ENCODE peak calls at places on chromosomes 3 and 15, in five cellular contexts. Y is suprapubic skin; R is naive thymus-derived CD4-positive, alpha-beta T cell; T is WERI-Rb-1; O is heart left ventricle. E is an unnamed sample. For H3K36me3, the result is how much of the 10 kb centered on the place peaks cover.

GRCh38 chr15:64247906-64248541 is 85.2 kb upstream of the PPIB start:
- DNase-seq in Y (no peak), R (no peak), T (no peak), O (no peak), E (peak)

GRCh38 chr3:101077361-101078011 is 84.3 kb upstream of the ABI3BP start:
- DNase-seq in Y (no peak), R (no peak), T (no peak), O (no peak), E (no peak)

GRCh38 chr3:132386259-132386658 is 31.0 kb upstream of the DNAJC13 start:
- DNase-seq in Y (no peak), R (no peak), T (no peak), O (no peak), E (no peak)

GRCh38 chr3:127693336-127693843 is 20.6 kb downstream of the ABTB1 start:
- DNase-seq in Y (no peak), R (no peak), T (no peak), O (peak), E (peak)

GRCh38 chr3:186489507-186489906 is 54.7 kb downstream of the CRYGS start:
- DNase-seq in Y (no peak), R (no peak), T (no peak), O (no peak), E (no peak)

GRCh38 chr3:163126115-163126514 is 1629.5 kb downstream of the OTOL1 start:
- DNase-seq in Y (no peak), R (no peak), T (no peak), O (no peak), E (no peak)

GRCh38 chr15:84924074-84924700 is 39.7 kb downstream of the SLC28A1 start:
- DNase-seq in Y (no peak), R (no peak), T (no peak), O (no peak), E (no peak)

GRCh38 chr3:14652-15051 is 181.9 kb upstream of the CHL1 start:
- DNase-seq in Y (no peak), R (no peak), T (no peak), O (no peak), E (no peak)

GRCh38 chr3:138114988-138115971 is at the start of gene DZIP1L:
- DNase-seq in Y (peak), R (no peak), T (peak), O (peak), E (peak)

GRCh38 chr15:88636039-88636438 is 2.8 kb upstream of the ISG20 start:
- DNase-seq in Y (peak), R (peak), T (no peak), O (no peak), E (peak)

GRCh38 chr3:176147251-176147650 is 1050.0 kb downstream of the TBL1XR1 start:
- DNase-seq in Y (no peak), R (no peak), T (no peak), O (no peak), E (no peak)

GRCh38 chr15:45157056-45157455 is 27.3 kb downstream of the DUOX1 start:
- DNase-seq in Y (no peak), R (no peak), T (no peak), O (no peak), E (no peak)

GRCh38 chr3:171813897-171814460 is 3.7 kb upstream of the PLD1 start:
- DNase-seq in Y (no peak), R (no peak), T (no peak), O (no peak), E (no peak)

GRCh38 chr3:193400304-193400703 is 21.8 kb upstream of the ATP13A5 start:
- DNase-seq in Y (no peak), R (no peak), T (no peak), O (no peak), E (peak)

GRCh38 chr3:45507820-45508317 is 86.7 kb upstream of the LIMD1 start:
- DNase-seq in Y (no peak), R (no peak), T (peak), O (no peak), E (no peak)

GRCh38 chr3:42031808-42032475 is 59.2 kb upstream of the TRAK1 start:
- DNase-seq in Y (no peak), R (no peak), T (peak), O (no peak), E (no peak)

GRCh38 chr3:175606650-175607318 is 747.6 kb downstream of the NAALADL2 start:
- DNase-seq in Y (no peak), R (no peak), T (no peak), O (no peak), E (no peak)

GRCh38 chr15:92914768-92915221 is 14.7 kb downstream of the CHD2 start:
- DNase-seq in Y (no peak), R (peak), T (no peak), O (no peak), E (no peak)

GRCh38 chr15:94671845-94672524 is 440.6 kb downstream of the MCTP2 start:
- DNase-seq in Y (no peak), R (no peak), T (no peak), O (no peak), E (no peak)

GRCh38 chr3:188947983-188948657 is 223.7 kb upstream of the TPRG1 start:
- DNase-seq in Y (peak), R (no peak), T (peak), O (peak), E (peak)

GRCh38 chr15:75019916-75020315 is 3.5 kb upstream of the PPCDC start:
- DNase-seq in Y (no peak), R (no peak), T (no peak), O (no peak), E (no peak)

GRCh38 chr3:170033489-170033888 is 4.3 kb upstream of the GPR160 start:
- DNase-seq in Y (no peak), R (peak), T (no peak), O (no peak), E (no peak)

GRCh38 chr3:182925330-182925943 is 54.9 kb downstream of the DCUN1D1 start:
- DNase-seq in Y (no peak), R (no peak), T (no peak), O (no peak), E (no peak)

GRCh38 chr3:149717391-149718056 is 34.8 kb downstream of the COMMD2 start:
- DNase-seq in Y (no peak), R (peak), T (peak), O (no peak), E (no peak)

GRCh38 chr3:182233405-182233804 is 521.7 kb downstream of the SOX2 start:
- DNase-seq in Y (no peak), R (no peak), T (no peak), O (no peak), E (no peak)

GRCh38 chr3:24110051-24110450 is 165.0 kb downstream of the NR1D2 start:
- DNase-seq in Y (no peak), R (no peak), T (no peak), O (no peak), E (no peak)

GRCh38 chr3:126758882-126759281 is 54.8 kb downstream of the CHCHD6 start:
- DNase-seq in Y (no peak), R (no peak), T (no peak), O (no peak), E (no peak)

GRCh38 chr3:146218880-146219866 is 31.7 kb downstream of the PLSCR4 start:
- DNase-seq in Y (no peak), R (peak), T (peak), O (no peak), E (no peak)

GRCh38 chr3:190048831-190049541 is 71.7 kb downstream of the P3H2 start:
- DNase-seq in Y (no peak), R (no peak), T (no peak), O (no peak), E (no peak)

GRCh38 chr3:12372762-12373280 is 84.0 kb downstream of the PPARG start:
- DNase-seq in Y (no peak), R (no peak), T (no peak), O (no peak), E (no peak)

GRCh38 chr3:146156801-146157310 is 4.1 kb downstream of the PLOD2 start:
- DNase-seq in Y (no peak), R (no peak), T (no peak), O (no peak), E (no peak)

GRCh38 chr3:127492426-127492825 is 98.1 kb downstream of the TPRA1 start:
- DNase-seq in Y (no peak), R (no peak), T (no peak), O (no peak), E (no peak)

GRCh38 chr3:71010731-71011455 is 572.6 kb downstream of the FOXP1 start:
- DNase-seq in Y (no peak), R (peak), T (no peak), O (no peak), E (no peak)

GRCh38 chr3:184145120-184145524 is 10.0 kb downstream of the EIF2B5 start:
- DNase-seq in Y (no peak), R (peak), T (peak), O (no peak), E (no peak)

GRCh38 chr3:184145881-184146280 is 9.3 kb upstream of the DVL3 start:
- DNase-seq in Y (no peak), R (no peak), T (no peak), O (no peak), E (no peak)

GRCh38 chr3:184142199-184142598 is 7.0 kb downstream of the EIF2B5 start:
- DNase-seq in Y (no peak), R (no peak), T (no peak), O (no peak), E (no peak)

GRCh38 chr3:184144505-184144904 is 9.3 kb downstream of the EIF2B5 start:
- DNase-seq in Y (no peak), R (no peak), T (no peak), O (no peak), E (no peak)

GRCh38 chr3:184143327-184143726 is 8.2 kb downstream of the EIF2B5 start:
- DNase-seq in Y (no peak), R (no peak), T (no peak), O (no peak), E (no peak)
- H3K36me3 ChIP-seq in Y (half or more), R (under half), T (half or more), O (half or more), E (under half)

DNA sequence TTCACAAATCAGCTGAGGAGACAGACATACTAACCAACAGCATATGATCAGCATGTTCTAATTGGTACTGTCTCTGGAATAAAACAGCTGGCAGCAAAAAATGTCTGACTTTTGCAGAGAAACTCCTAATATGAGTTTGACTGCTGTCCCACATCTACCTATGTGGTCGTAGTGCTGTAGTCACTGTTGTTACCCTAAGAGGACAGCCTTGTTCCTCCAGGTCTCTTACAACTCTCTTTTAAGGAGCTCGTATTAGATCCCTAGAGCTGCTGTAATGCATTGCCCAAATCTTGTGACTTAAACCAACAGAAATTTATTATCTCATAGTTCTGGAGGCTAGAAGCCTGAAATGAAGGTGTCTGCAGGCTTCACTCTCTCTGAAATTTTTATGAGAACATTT is 92.1 kb downstream of the TGFBR2 start:
- DNase-seq in Y (no peak), R (no peak), T (no peak), O (no peak), E (no peak)
- H3K36me3 ChIP-seq in Y (under half), R (under half), T (under half), O (under half), E (under half)

GRCh38 chr3:47015151-47015550 is 35.7 kb downstream of the NBEAL2 start:
- DNase-seq in Y (no peak), R (no peak), T (no peak), O (no peak), E (no peak)
- H3K36me3 ChIP-seq in Y (half or more), R (under half), T (half or more), O (under half), E (under half)

GRCh38 chr15:43183270-43183669 is 1.9 kb upstream of the CCNDBP1 start:
- DNase-seq in Y (no peak), R (no peak), T (no peak), O (no peak), E (no peak)
- H3K36me3 ChIP-seq in Y (under half), R (under half), T (under half), O (under half), E (under half)

GRCh38 chr15:65660927-65661326 is 39.2 kb downstream of the SLC24A1 start:
- DNase-seq in Y (no peak), R (no peak), T (no peak), O (no peak), E (no peak)

GRCh38 chr15:65659502-65660052 is 37.8 kb downstream of the SLC24A1 start:
- DNase-seq in Y (no peak), R (no peak), T (no peak), O (no peak), E (no peak)

GRCh38 chr15:65666257-65666656 is 44.5 kb downstream of the SLC24A1 start:
- DNase-seq in Y (no peak), R (no peak), T (no peak), O (no peak), E (no peak)

DNA sequence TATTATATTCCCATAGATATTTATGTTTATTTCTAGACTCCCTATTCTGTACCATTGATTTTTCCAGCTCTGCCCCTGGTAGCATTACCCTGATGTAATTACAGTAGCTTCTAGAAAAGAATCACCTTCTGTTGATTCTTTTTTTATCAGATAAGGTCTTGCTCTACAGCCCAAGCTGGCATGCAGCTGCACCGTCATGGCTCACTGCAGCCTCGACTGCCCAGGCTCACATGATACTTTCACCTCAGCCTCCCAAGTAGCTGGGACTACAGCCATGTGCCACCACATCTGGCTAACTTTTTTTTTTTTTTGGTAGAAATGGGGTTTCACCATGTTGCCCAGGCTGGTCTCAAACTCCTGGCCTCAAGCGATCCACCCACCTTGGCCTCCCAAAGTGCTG is 41.8 kb downstream of the SLC24A1 start:
- DNase-seq in Y (no peak), R (no peak), T (no peak), O (no peak), E (no peak)
- H3K36me3 ChIP-seq in Y (under half), R (under half), T (under half), O (half or more), E (under half)

DNA sequence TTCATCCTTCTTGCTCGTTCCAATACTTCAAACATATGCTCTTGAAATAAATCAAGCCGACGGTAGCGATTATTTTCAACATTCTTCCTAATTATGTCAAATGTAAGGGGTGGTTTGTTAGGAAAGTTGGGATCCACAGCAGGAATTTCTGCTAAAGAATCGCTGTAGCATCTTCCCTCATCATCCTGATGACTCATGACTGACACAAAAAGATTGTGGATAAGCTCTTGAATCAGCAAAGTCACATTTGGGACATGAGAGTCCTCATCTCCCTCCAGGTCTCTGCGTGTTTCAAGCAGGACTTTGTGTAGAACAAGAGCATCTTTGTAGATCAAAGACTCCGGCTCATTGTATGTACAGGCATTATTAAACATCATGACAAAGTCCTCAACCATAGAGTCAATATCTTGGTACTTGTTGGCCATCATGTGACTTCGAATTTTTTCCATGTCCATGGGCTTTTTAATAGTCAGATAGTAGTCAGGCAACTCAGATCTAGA is 73.0 kb downstream of the UQCC5 start:
- DNase-seq in Y (no peak), R (no peak), T (no peak), O (no peak), E (no peak)
- H3K36me3 ChIP-seq in Y (under half), R (under half), T (half or more), O (half or more), E (under half)

GRCh38 chr15:101055411-101055810 is 136.3 kb downstream of the LRRK1 start:
- DNase-seq in Y (peak), R (no peak), T (no peak), O (no peak), E (no peak)
- H3K36me3 ChIP-seq in Y (half or more), R (under half), T (under half), O (under half), E (under half)

DNA sequence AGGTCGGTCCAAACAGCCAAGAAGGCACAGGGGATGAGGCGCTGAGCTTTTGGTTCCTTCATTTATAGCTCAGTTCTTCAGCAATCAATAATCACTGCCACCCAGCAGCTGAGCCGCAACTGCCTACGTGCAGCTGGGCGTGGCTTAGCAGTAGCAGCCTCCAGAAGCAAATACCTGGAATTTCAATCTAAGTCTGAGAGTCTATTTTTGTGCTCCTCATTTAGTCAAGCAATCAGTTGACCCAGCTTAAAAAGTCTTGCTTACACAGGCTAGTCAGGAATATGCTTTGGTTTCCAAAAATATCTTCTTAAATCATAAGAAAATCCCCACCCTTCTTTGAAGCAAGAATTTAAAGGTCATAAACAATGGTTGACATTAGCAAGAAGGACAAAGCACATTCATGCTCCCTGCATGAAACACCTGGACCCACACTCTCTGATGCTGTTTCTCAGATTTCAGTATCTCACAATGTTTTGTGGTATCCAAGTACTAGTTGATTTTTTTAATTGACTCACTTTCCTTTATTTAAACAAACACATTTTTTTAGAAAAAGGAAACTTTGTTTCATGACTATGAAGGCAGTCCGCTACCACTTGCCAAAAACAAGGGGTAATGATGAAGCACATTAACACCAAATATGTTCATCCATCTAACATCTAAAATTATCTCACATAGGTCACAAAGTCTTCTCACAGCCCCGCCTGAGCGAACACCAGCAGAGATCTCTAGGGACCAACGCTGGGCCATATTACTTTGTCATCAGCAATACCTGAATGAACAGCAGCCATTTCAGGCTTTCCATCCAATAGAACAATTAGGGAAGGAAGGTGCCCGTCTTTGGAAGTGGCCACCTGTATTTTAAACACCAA is 106.1 kb downstream of the OXNAD1 start:
- DNase-seq in Y (no peak), R (no peak), T (peak), O (no peak), E (no peak)
- H3K36me3 ChIP-seq in Y (under half), R (under half), T (under half), O (under half), E (under half)

E was measured in pancreas.